ENCODE peak calls at places on chromosomes 12 and 14, in four cellular contexts. N, Z, F and I are unnamed samples.
A peak's percentile ranks its signal among the peaks of the same experiment; 100 is the strongest.

GRCh38 chr12:3436496-3437060 is 54.4 kb upstream of the PRMT8 start:
- DNase-seq in N (no peak), Z (no peak), F (no peak), I (peak; percentile 22)

GRCh38 chr14:32865827-32866376 is 72.8 kb upstream of the NPAS3 start:
- DNase-seq in N (no peak), Z (no peak), F (no peak), I (no peak)

GRCh38 chr12:55955800-55956508 is 9.9 kb downstream of the PMEL start:
- DNase-seq in N (no peak), Z (no peak), F (peak; percentile 71), I (peak; percentile 90)

GRCh38 chr12:87728936-87729593 is 300.1 kb downstream of the C12orf50 start:
- DNase-seq in N (no peak), Z (no peak), F (no peak), I (no peak)

GRCh38 chr12:43912851-43913250 is 77.0 kb downstream of the TMEM117 start:
- DNase-seq in N (no peak), Z (no peak), F (no peak), I (no peak)

GRCh38 chr14:34650786-34651584 is 21.0 kb upstream of the SNX6 start:
- DNase-seq in N (no peak), Z (peak; percentile 20), F (no peak), I (peak; percentile 54)

GRCh38 chr14:90850487-90850886 is 34.3 kb upstream of the TTC7B start:
- DNase-seq in N (no peak), Z (no peak), F (no peak), I (peak; percentile 16)

GRCh38 chr12:53963434-53964314 is 9.0 kb downstream of the HOXC12 start:
- DNase-seq in N (no peak), Z (no peak), F (no peak), I (no peak)

GRCh38 chr14:100903672-100904185 is at the start of gene RTL1:
- DNase-seq in N (no peak), Z (no peak), F (no peak), I (no peak)

GRCh38 chr14:101083564-101084435 is 180.3 kb upstream of the RTL1 start:
- DNase-seq in N (no peak), Z (no peak), F (peak; percentile 13), I (no peak)

GRCh38 chr12:62224601-62225000 is 35.6 kb upstream of the USP15 start:
- DNase-seq in N (no peak), Z (no peak), F (no peak), I (no peak)

GRCh38 chr12:16605666-16606116 is 271 bp downstream of the LMO3 start:
- DNase-seq in N (peak; percentile 55), Z (no peak), F (no peak), I (no peak)

GRCh38 chr12:105721051-105721825 is 390.7 kb downstream of the C12orf75 start:
- DNase-seq in N (peak; percentile 63), Z (no peak), F (peak; percentile 45), I (no peak)

GRCh38 chr12:56338643-56339422 is at the start of gene IL23A:
- DNase-seq in N (peak; percentile 93), Z (no peak), F (peak; percentile 27), I (peak; percentile 66)

GRCh38 chr12:15855646-15856045 is 26.5 kb upstream of the STRAP start:
- DNase-seq in N (no peak), Z (no peak), F (no peak), I (no peak)

GRCh38 chr14:59055439-59056045 is 132.9 kb upstream of the DAAM1 start:
- DNase-seq in N (peak; percentile 30), Z (no peak), F (peak; percentile 30), I (peak; percentile 20)

DNA sequence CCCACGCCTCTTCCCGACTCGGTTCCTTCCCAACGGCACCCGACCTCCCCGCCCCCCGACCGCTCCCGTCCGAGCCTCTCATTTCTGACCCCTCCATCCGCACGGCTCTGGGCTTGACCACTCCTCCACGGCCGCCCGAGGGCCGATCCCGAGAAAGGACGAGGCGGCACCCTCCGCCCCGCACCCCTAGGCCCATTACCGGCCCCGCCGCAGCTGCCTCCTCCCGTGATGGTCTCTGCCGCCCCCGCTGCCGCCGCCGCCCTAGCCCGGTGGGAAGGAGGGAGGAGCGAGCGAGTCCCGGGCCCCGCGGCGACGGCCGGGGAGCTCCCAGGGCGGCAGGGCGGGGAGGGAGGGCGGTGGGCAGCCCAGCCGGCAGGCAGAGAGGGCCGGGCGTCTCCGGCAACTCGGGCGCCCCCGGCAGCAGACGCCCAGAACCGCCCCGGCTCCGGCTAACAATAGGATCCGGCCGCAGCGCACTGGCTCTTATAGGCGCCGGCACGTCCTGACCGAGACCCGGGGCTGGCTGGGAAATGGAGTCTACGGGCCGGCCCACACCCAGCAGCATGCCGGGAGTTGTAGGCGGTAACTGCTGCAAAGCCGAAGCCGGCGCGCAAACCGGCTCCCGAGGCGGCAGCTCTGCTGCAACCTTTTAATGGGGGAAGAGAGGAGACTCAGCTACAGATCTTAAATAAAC is at the start of gene CSRNP2:
- DNase-seq in N (peak; percentile 97), Z (peak; percentile 97), F (peak; percentile 97), I (peak; percentile 92)
- TF ChIP-seq CTCF in N (no peak), Z (peak; percentile 24), F (peak; percentile 26), I (no peak)

DNA sequence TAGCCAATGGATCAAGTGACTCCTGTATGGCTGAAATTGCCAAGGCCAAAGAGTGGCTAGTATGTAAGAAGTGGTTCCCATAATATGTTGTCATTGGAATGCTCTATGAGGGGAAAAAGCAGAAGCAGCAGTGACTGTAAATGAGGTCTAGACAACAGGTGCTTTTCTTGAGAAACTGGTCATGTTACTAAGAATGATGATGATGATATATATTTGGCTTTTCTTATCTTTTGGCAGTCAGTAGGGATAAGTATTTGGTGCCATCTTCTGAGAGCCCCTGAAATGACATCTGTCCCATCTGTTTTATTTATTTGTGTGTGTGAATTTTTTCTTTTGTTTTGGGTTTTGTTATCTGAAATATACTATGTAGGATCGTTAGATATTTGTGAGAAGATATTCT is 141.7 kb downstream of the SYT1 start:
- DNase-seq in N (peak; percentile 54), Z (no peak), F (no peak), I (no peak)
- TF ChIP-seq CTCF in N (peak; percentile 73), Z (no peak), F (peak; percentile 6), I (no peak)

DNA sequence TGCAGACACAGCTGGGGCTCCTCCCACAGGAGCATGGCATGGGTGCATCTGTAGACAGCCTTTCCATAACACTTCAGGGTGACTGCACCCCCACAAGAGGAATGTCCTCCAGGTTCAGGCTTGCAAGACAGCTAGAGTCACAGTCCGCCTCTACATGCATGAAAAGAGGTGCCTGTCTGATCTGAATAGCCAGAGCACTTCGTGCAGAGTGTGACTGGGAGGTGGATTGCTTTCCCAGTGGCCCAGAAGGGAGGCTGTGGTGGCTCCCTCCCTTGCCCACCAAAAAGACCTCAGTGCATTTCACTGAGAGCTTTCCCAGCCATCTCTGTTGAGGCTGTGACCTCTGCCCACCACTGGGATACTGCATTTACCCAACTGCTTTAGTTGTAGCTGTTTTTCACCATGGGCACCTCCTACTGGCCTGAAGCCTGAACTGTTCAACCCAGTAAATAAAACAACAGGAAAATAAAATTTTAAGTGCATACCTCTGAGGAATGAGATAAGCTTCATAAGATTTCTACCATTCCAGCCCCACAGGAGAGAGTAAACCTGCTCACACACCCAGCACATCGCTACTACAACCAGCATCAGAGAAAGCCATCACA is 14.1 kb downstream of the CEP128 start:
- DNase-seq in N (no peak), Z (no peak), F (no peak), I (no peak)
- TF ChIP-seq CTCF in N (no peak), Z (no peak), F (peak; percentile 37), I (no peak)

DNA sequence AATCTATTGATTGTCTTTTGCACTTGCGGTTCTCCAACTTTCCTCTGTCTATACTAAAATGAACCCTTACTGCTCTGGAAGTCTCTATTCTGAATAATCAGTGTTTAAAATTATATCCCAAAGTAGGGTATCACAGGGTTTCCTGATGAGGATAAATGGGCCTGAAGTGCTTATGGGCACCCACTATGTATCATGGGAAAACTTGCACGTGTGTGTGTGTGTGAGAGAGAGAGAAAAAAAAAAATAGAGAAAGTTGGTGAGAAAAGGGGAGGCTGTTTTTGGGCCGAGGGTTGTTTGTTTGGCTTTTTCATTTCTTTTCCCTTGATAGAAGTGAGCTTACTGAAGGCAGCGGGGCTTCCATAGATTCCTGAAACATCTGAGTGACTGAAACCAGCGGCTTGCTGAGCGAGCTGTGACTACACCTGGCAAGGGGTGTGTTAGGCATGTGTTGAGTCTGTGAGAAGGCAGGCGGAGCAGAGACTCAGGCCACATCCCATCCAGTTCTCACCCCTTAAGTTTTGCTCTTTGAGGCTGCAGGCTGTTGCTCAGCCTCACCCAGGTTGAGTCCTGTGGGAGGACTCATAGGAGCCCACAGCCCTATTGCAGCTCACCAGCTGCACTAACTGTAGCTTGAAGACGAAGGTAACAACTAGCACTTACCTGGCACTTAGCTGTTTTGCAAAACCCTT is 17.2 kb downstream of the PPFIBP1 start:
- DNase-seq in N (no peak), Z (no peak), F (no peak), I (no peak)
- TF ChIP-seq CTCF in N (no peak), Z (no peak), F (no peak), I (no peak)

GRCh38 chr14:77027538-77028383 is 747 bp downstream of the IRF2BPL start:
- DNase-seq in N (peak; percentile 60), Z (peak; percentile 76), F (peak; percentile 75), I (peak; percentile 74)
- TF ChIP-seq CTCF in N (no peak), Z (peak; percentile 13), F (peak; percentile 46), I (no peak)

DNA sequence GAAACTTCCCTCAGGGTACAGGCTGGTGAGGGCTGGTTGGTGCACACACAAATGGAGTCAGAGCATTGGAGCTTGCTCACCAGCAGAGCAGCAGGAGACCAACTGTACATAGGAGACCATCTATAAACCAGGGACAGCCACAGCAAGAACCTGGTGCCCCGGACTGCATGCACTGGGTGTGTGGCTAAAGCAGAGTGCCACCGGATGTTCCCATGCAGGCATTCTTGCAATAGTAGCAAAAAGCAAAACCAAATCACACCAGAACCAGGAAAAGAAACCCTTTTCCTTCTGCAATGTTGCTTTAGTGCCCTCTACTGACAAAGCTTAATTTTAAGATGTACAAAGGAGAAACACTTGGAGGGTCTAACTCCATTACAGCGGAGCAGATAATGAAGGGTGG is 136.3 kb downstream of the MDGA2 start:
- DNase-seq in N (no peak), Z (no peak), F (no peak), I (peak; percentile 2)
- TF ChIP-seq CTCF in N (peak; percentile 41), Z (no peak), F (peak; percentile 43), I (no peak)

DNA sequence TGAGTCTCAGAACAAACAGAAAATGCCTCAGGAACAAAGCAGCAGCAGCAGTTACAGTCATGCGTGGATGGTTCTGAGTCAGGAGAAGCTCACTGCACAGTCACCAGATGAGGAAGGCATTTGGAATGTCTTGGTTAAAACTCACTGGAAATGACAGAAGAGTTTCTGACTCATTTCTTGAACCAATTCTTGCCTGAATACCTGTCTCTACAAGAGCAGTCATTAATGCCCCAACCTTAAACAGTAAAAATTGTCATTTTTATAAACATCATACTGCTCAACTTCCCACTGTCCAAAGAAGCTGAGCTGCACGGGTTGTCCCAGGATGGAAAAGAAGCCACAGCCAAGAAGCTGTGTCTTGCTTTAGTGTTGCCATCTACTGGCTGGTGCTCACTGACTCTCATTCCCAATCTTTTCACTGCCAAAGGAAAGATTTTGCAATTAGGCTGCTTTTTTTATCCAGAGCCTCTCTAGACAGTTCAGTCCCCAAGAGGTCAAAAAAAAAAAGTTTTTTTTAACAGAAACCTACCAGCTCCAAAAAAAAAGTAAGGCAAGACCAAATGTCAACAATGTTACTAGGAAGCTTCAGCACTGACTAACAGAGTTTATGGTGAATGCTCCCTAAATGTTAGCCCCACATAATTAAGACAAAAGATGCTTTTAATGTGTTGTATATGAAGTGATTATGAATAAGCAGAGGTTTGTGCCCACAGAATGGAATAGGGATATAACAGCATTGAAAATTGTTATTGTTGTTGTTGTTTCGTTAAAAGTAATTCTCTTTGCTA is 40.4 kb downstream of the KICS2 start:
- DNase-seq in N (no peak), Z (peak; percentile 19), F (no peak), I (peak; percentile 43)
- TF ChIP-seq CTCF in N (peak; percentile 27), Z (peak; percentile 58), F (peak; percentile 41), I (peak; percentile 21)